ENCODE peak calls at places on chromosomes 3 and 15, in six cellular contexts. Z is lower lobe of right lung; H is T-cell; T is activated naive CD8-positive, alpha-beta T cell treated with anti-CD3 and anti-CD28 coated beads, Interleukin-2, amount 10 ng/mL, durations not matched to agents 7 days and 5 days; I is ELF-1; V is Daoy. R is an unnamed sample.
A peak's percentile ranks its signal among the peaks of the same experiment; 100 is the strongest.

GRCh38 chr15:59315914-59316428 is 56.7 kb downstream of the MYO1E start:
- DNase-seq in Z (no peak), H (no peak), T (no peak), I (no peak), V (peak; percentile 50), R (no peak)

GRCh38 chr3:131550562-131551188 is 47.9 kb upstream of the MRPL3 start:
- DNase-seq in Z (no peak), H (no peak), T (no peak), I (no peak), V (no peak), R (no peak)

GRCh38 chr3:128786434-128787020 is 60.5 kb downstream of the RAB7A start:
- DNase-seq in Z (no peak), H (no peak), T (no peak), I (no peak), V (no peak), R (no peak)

GRCh38 chr15:75672646-75673425 is 25.1 kb downstream of the SNX33 start:
- DNase-seq in Z (no peak), H (no peak), T (no peak), I (peak; percentile 90), V (peak; percentile 88), R (no peak)

GRCh38 chr3:183534249-183534648 is 21.3 kb downstream of the KLHL6 start:
- DNase-seq in Z (no peak), H (no peak), T (no peak), I (no peak), V (no peak), R (no peak)

GRCh38 chr3:131402391-131403039 is 20.9 kb downstream of the NUDT16 start:
- DNase-seq in Z (peak; percentile 69), H (no peak), T (no peak), I (no peak), V (no peak), R (no peak)

GRCh38 chr3:113626513-113627371 is 69.7 kb downstream of the USF3 start:
- DNase-seq in Z (no peak), H (no peak), T (no peak), I (peak; percentile 72), V (peak; percentile 69), R (no peak)

GRCh38 chr3:132399054-132399929 is 18.0 kb upstream of the DNAJC13 start:
- DNase-seq in Z (no peak), H (no peak), T (no peak), I (peak; percentile 37), V (peak; percentile 48), R (no peak)

GRCh38 chr3:60392501-60392900 is 858.8 kb downstream of the FHIT start:
- DNase-seq in Z (no peak), H (no peak), T (no peak), I (no peak), V (no peak), R (no peak)

GRCh38 chr3:175399156-175399840 is 540.2 kb downstream of the NAALADL2 start:
- DNase-seq in Z (no peak), H (no peak), T (no peak), I (peak; percentile 71), V (no peak), R (no peak)

R was measured in chondrocyte.